ENCODE peak calls at places on chromosomes 12 and 14, in seven cellular contexts. J is mesendoderm, Y is PC-3, I is IMR-90, G is fibroblast of lung, L is hepatocyte, C is OCI-LY7. A is an unnamed sample. For H3K36me3, the result is how much of the 10 kb centered on the place peaks cover.

GRCh38 chr12:117151195-117152031 is 38.9 kb downstream of the FBXO21 start:
- DNase-seq in I (peak), J (peak), Y (peak), C (peak), G (peak), L (peak), A (peak)

GRCh38 chr12:110689601-110690430 is 901 bp upstream of the HVCN1 start:
- DNase-seq in Y (no peak), J (peak), I (no peak), C (peak), G (peak), L (peak), A (peak)

GRCh38 chr12:113310489-113310888 is 24.4 kb downstream of the SLC8B1 start:
- DNase-seq in J (peak), G (no peak), L (no peak), Y (peak), C (peak), I (no peak), A (no peak)

GRCh38 chr12:91003737-91004136 is 1.0 kb downstream of the EPYC start:
- DNase-seq in J (no peak), C (no peak), I (no peak), Y (no peak), L (no peak), G (no peak), A (no peak)

GRCh38 chr12:126747530-126748149 is 1519.3 kb upstream of the TMEM132C start:
- DNase-seq in L (peak), G (no peak), Y (peak), C (peak), J (peak), I (no peak), A (no peak)

GRCh38 chr14:85475113-85475512 is 54.8 kb upstream of the FLRT2 start:
- DNase-seq in C (no peak), G (no peak), I (no peak), L (no peak), Y (no peak), J (no peak), A (peak)

GRCh38 chr12:97308576-97309198 is 153.9 kb upstream of the RMST start:
- DNase-seq in I (peak), C (peak), L (peak), G (peak), J (peak), Y (peak), A (peak)

GRCh38 chr12:54601841-54602240 is 13.4 kb upstream of the PPP1R1A start:
- DNase-seq in Y (peak), C (no peak), L (peak), G (no peak), J (no peak), I (no peak), A (no peak)

GRCh38 chr12:19643635-19644034 is 204.3 kb downstream of the AEBP2 start:
- DNase-seq in I (peak), L (peak), G (peak), Y (peak), J (peak), C (no peak), A (peak)

GRCh38 chr12:117792471-117792870 is 176.3 kb downstream of the KSR2 start:
- DNase-seq in J (no peak), Y (peak), C (no peak), G (no peak), L (no peak), I (no peak), A (no peak)

GRCh38 chr12:90978117-90978770 is 23.3 kb upstream of the CCER1 start:
- DNase-seq in J (peak), L (peak), C (peak), G (peak), I (peak), Y (peak), A (peak)

GRCh38 chr12:414841-415240 is 13.4 kb downstream of the CCDC77 start:
- DNase-seq in C (no peak), G (no peak), L (no peak), I (no peak), J (no peak), Y (no peak), A (no peak)

GRCh38 chr12:48542300-48542928 is 17.0 kb downstream of the OR8S1 start:
- DNase-seq in J (peak), I (peak), C (peak), L (peak), Y (peak), G (peak), A (peak)

GRCh38 chr12:109099426-109100020 is 2.1 kb downstream of the UNG start:
- DNase-seq in I (no peak), G (no peak), L (no peak), J (no peak), C (no peak), Y (no peak), A (no peak)

GRCh38 chr12:3304436-3305135 is 186.4 kb upstream of the PRMT8 start:
- DNase-seq in Y (peak), L (peak), C (no peak), J (no peak), I (peak), G (peak), A (peak)

GRCh38 chr12:85237320-85237719 is 42.7 kb upstream of the ALX1 start:
- DNase-seq in G (no peak), J (no peak), L (no peak), I (no peak), Y (no peak), C (no peak), A (no peak)

GRCh38 chr14:85564841-85565527 is 35.0 kb downstream of the FLRT2 start:
- DNase-seq in L (no peak), Y (no peak), I (peak), G (no peak), J (no peak), C (no peak), A (no peak)

GRCh38 chr14:106879241-106879640 is 1352.9 kb downstream of the TMEM121 start:
- DNase-seq in J (no peak), L (no peak), Y (peak), I (no peak), G (no peak), C (peak), A (no peak)

GRCh38 chr12:127052491-127053232 is 1214.3 kb upstream of the TMEM132C start:
- DNase-seq in Y (peak), C (no peak), J (no peak), L (no peak), I (peak), G (no peak), A (no peak)

GRCh38 chr12:65685514-65685913 is 138.8 kb upstream of the HMGA2 start:
- DNase-seq in C (no peak), G (peak), J (peak), L (peak), I (peak), Y (peak), A (peak)

GRCh38 chr12:76387614-76388013 is 39.4 kb upstream of the BBS10 start:
- DNase-seq in L (no peak), I (no peak), Y (no peak), G (no peak), C (no peak), J (no peak), A (no peak)

GRCh38 chr14:65502676-65503124 is 90.2 kb downstream of the FUT8 start:
- DNase-seq in J (no peak), L (no peak), I (peak), G (peak), Y (peak), C (no peak), A (no peak)

GRCh38 chr12:1859643-1860042 is 39.3 kb downstream of the LRTM2 start:
- DNase-seq in L (no peak), C (no peak), I (peak), G (no peak), Y (peak), J (no peak), A (no peak)

GRCh38 chr14:50020799-50021198 is 95.6 kb downstream of the VCPKMT start:
- DNase-seq in C (no peak), I (no peak), L (no peak), J (no peak), G (no peak), Y (no peak), A (peak)

GRCh38 chr14:61322799-61323290 is 1.5 kb downstream of the PRKCH start:
- DNase-seq in G (peak), I (peak), C (no peak), L (peak), Y (peak), J (no peak), A (peak)

GRCh38 chr12:92059976-92060375 is 85.7 kb downstream of the BTG1 start:
- DNase-seq in C (no peak), Y (peak), J (no peak), I (peak), G (peak), L (no peak), A (no peak)

GRCh38 chr14:55448146-55448614 is 7.8 kb upstream of the TBPL2 start:
- DNase-seq in L (peak), C (no peak), I (peak), J (peak), G (peak), Y (peak), A (peak)

GRCh38 chr12:21538259-21538658 is 12.2 kb downstream of the SPX start:
- DNase-seq in J (peak), I (no peak), Y (peak), C (no peak), L (no peak), G (no peak), A (no peak)

GRCh38 chr12:130431176-130431575 is 93.5 kb downstream of the PIWIL1 start:
- DNase-seq in I (no peak), L (no peak), J (no peak), Y (no peak), G (no peak), C (no peak), A (no peak)

GRCh38 chr12:130031571-130032189 is 127.9 kb upstream of the TMEM132D start:
- DNase-seq in G (no peak), J (peak), L (peak), C (peak), I (no peak), Y (peak), A (peak)

GRCh38 chr12:127284870-127285431 is 982.0 kb upstream of the TMEM132C start:
- DNase-seq in Y (peak), C (no peak), J (no peak), I (peak), G (peak), L (no peak), A (peak)

GRCh38 chr12:91877461-91878230 is 268.0 kb downstream of the BTG1 start:
- DNase-seq in J (no peak), C (no peak), L (no peak), I (no peak), Y (no peak), G (no peak), A (no peak)

GRCh38 chr14:34912182-34912581 is 37.0 kb upstream of the BAZ1A start:
- DNase-seq in Y (no peak), I (no peak), J (peak), L (no peak), G (no peak), C (peak), A (no peak)

GRCh38 chr14:95273041-95273978 is 46.4 kb downstream of the CLMN start:
- DNase-seq in Y (no peak), C (no peak), L (peak), I (no peak), J (peak), G (no peak), A (no peak)

GRCh38 chr12:111868676-111869588 is 26.9 kb downstream of the MAPKAPK5 start:
- DNase-seq in G (no peak), C (no peak), Y (no peak), J (no peak), I (no peak), L (no peak), A (no peak)

GRCh38 chr12:89225401-89225800 is 126.9 kb downstream of the DUSP6 start:
- DNase-seq in J (peak), I (peak), G (peak), Y (peak), C (no peak), L (peak), A (peak)

GRCh38 chr14:91585856-91586255 is 75.7 kb upstream of the PPP4R3A start:
- DNase-seq in G (no peak), J (no peak), C (no peak), I (no peak), Y (peak), L (no peak), A (no peak)

GRCh38 chr12:93379432-93380308 is 1.9 kb downstream of the NUDT4 start:
- DNase-seq in I (peak), J (peak), G (no peak), L (no peak), Y (peak), C (no peak), A (peak)

DNA sequence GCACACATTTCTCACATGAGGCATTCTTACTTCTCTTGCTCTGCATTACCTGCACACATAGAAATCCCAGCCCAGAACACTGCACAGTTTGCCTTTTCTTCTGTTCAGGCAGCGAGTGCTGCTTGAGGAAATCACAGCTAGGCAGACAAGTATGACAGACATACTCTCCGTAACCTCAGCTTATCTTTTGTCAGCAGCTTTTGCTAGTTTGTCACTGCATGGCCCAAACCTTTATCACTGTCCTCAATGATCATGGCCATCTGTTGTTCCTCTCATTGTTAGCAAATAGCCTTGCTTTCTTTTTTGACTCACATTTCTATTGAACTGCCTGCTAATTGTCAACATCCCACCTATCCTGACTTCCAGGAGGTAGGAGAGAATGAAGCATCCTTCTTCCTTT is 5.3 kb downstream of the ZNF10 start:
- DNase-seq in C (no peak), G (no peak), Y (no peak), I (no peak), J (no peak), L (no peak), A (no peak)
- H3K36me3 ChIP-seq in C (under half), G (under half), Y (half or more), I (under half), J (under half), L (under half), A (under half)

GRCh38 chr12:6946033-6946919 is 2.5 kb downstream of the C12orf57 start:
- DNase-seq in C (peak), J (peak), G (no peak), I (no peak), L (peak), Y (peak), A (no peak)
- H3K4me3 ChIP-seq in C (peak), J (peak), G (no peak), I (no peak), L (peak), Y (peak), A (no peak)

GRCh38 chr14:101839661-101840060 is 78.2 kb downstream of the PPP2R5C start:
- DNase-seq in J (no peak), L (no peak), C (no peak), Y (no peak), G (no peak), I (no peak), A (no peak)
- H3K4me2 ChIP-seq in J (no peak), L (no peak), C (peak), Y (no peak), G (no peak), I (no peak), A (no peak)

DNA sequence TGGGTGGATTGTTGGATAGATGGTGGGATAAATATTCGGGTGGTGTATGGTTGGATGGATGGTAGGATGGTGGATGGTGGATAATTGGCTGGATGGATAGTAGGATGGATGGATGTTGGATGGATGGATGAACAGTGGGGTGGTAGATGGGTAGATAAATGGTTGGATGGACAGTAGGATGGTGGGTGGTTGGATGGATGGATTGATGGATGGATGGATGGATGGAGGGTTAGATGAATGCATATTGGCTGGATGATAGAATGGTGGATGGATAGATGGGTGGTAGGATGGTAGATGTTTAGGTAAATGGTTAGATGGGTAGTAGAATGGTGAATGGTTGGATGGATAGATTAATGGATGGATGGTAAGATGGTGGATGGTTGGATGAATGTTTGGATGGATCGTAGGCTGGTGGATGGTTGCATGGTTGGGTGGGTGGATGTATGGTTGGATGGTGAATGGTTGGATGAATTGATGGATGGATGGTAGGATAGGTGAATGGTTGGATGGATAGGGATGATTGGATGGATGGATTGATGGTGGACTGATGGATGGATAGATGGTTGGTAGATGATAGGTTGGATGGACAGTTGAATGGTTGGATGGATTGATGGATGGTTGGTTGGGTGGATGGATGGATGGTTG is 23.6 kb downstream of the ZBTB42 start:
- DNase-seq in L (no peak), I (no peak), C (no peak), G (no peak), Y (no peak), J (no peak), A (no peak)
- H3K36me3 ChIP-seq in L (under half), I (under half), C (under half), G (under half), Y (under half), J (under half), A (under half)

DNA sequence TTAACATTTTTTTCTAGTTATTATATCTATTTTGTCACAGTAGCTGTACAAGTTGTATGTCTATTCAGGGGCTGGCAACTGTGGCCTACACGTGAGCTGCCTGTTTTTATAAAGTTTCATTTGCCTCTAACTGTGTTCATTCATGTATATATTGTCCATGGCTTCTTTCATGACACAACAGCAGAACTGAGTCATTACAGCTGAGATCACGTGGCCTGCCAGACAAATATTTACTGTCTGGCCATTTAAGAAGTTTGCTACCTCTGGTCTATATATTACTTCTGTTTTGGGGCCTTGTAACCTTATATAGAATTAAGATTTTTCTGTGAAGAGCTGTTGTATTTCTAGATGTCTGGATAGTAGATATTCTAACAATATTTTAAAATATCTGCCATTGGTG is 37.9 kb downstream of the KIAA0586 start:
- DNase-seq in I (peak), L (peak), Y (peak), G (peak), C (no peak), J (no peak), A (peak)
- H3K4me3 ChIP-seq in I (no peak), L (no peak), Y (no peak), G (no peak), C (no peak), J (no peak), A (no peak)

A was measured in endothelial cell of umbilical vein.